ENCODE peak calls at places on chromosome 13, in four cellular contexts. N is H1, E is H9, X is neuronal stem cell. C is an unnamed sample.

GRCh38 chr13:100510208-100510997 is 78.2 kb downstream of the GGACT start:
- DNase-seq in N (no peak), E (peak), X (no peak), C (no peak)

GRCh38 chr13:51241720-51242119 is 19.5 kb downstream of the FAM124A start:
- DNase-seq in X (no peak), N (no peak), E (no peak), C (peak)

GRCh38 chr13:66748712-66749111 is 481.4 kb downstream of the PCDH9 start:
- DNase-seq in X (no peak), N (no peak), E (no peak), C (peak)

GRCh38 chr13:55345197-55345596 is 1795.5 kb upstream of the PRR20A start:
- DNase-seq in X (no peak), E (no peak), N (no peak), C (no peak)

GRCh38 chr13:98293570-98294142 is 116.6 kb upstream of the RNF113B start:
- DNase-seq in X (no peak), N (no peak), E (no peak), C (no peak)

GRCh38 chr13:59633290-59633689 is 530.4 kb downstream of the DIAPH3 start:
- DNase-seq in X (no peak), N (no peak), E (no peak), C (no peak)

GRCh38 chr13:21130116-21130515 is 46.2 kb downstream of the SKA3 start:
- DNase-seq in N (no peak), E (no peak), X (no peak), C (no peak)

GRCh38 chr13:35468195-35468594 is 8.3 kb downstream of the MAB21L1 start:
- DNase-seq in E (no peak), X (no peak), N (no peak), C (no peak)

GRCh38 chr13:27053902-27054595 is 117.6 kb downstream of the USP12 start:
- DNase-seq in N (no peak), E (no peak), X (no peak), C (peak)
- H2BK15ac ChIP-seq in N (no peak), E (no peak), X (no peak), C (no peak)

GRCh38 chr13:77784531-77784930 is 87.0 kb downstream of the SLAIN1 start:
- DNase-seq in E (no peak), X (no peak), N (no peak), C (no peak)

GRCh38 chr13:77781804-77782203 is 84.3 kb downstream of the SLAIN1 start:
- DNase-seq in N (no peak), X (no peak), E (no peak), C (no peak)

GRCh38 chr13:77789386-77789785 is 91.9 kb downstream of the SLAIN1 start:
- DNase-seq in N (no peak), E (no peak), X (no peak), C (no peak)

GRCh38 chr13:77786888-77787287 is 89.4 kb downstream of the SLAIN1 start:
- DNase-seq in E (no peak), N (no peak), X (no peak), C (peak)
- H2BK12ac ChIP-seq in E (no peak), N (no peak), X (no peak), C (peak)

DNA sequence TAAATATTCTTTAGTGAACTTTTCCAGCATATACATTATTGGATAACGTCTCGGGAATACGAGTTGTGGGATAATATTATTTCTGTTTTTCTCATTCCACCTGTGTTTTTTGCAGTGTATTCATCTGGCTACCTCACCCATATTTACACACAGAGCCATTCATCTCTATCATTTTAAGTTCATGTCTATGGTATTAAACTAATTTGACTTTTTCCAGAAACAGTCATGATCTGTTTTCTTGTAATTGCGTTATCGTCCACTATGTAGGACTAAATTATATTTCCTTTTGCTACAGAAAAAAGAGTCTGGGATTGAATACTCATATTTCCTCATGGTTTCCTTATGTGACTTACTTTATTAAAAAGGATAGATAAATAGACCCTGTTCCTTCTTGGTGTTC is 2.7 kb downstream of the ATP11A start:
- DNase-seq in N (no peak), E (no peak), X (no peak), C (no peak)
- H3K4ac ChIP-seq in N (no peak), E (no peak), X (no peak), C (no peak)

GRCh38 chr13:37599509-37599908 is 941 bp upstream of the POSTN start:
- DNase-seq in N (no peak), E (no peak), X (no peak), C (no peak)
- H2BK15ac ChIP-seq in N (no peak), E (no peak), X (no peak), C (no peak)

GRCh38 chr13:37344051-37344450 is 238.6 kb upstream of the CSNK1A1L start:
- DNase-seq in X (no peak), N (no peak), E (no peak), C (no peak)

GRCh38 chr13:37345869-37346268 is 240.4 kb upstream of the CSNK1A1L start:
- DNase-seq in X (no peak), E (no peak), N (no peak), C (no peak)

GRCh38 chr13:37349916-37350315 is 244.5 kb upstream of the CSNK1A1L start:
- DNase-seq in X (no peak), E (no peak), N (no peak), C (no peak)

GRCh38 chr13:37348916-37349653 is 243.6 kb upstream of the CSNK1A1L start:
- DNase-seq in X (no peak), E (no peak), N (no peak), C (peak)
- H2BK12ac ChIP-seq in X (no peak), E (no peak), N (no peak), C (no peak)

C was measured in mesenchymal stem cell.